ENCODE peak calls at places on chromosomes 12 and 14, in four cellular contexts. U, N, W and R are unnamed samples.

GRCh38 chr12:65827827-65828231 is 3.5 kb downstream of the HMGA2 start:
- DNase-seq in U (peak), N (no peak), W (no peak), R (no peak)

GRCh38 chr12:50055831-50056628 is 1.4 kb upstream of the ASIC1 start:
- DNase-seq in U (peak), N (peak), W (peak), R (peak)

GRCh38 chr12:80912906-80913769 is 24.6 kb downstream of the LIN7A start:
- DNase-seq in U (no peak), N (no peak), W (no peak), R (no peak)

GRCh38 chr12:96218989-96219678 is 25.0 kb downstream of the ELK3 start:
- DNase-seq in U (no peak), N (no peak), W (peak), R (no peak)

GRCh38 chr14:99268776-99269510 is 3.1 kb downstream of the BCL11B start:
- DNase-seq in U (no peak), N (no peak), W (no peak), R (no peak)

GRCh38 chr12:43278268-43278832 is 273.7 kb downstream of the ADAMTS20 start:
- DNase-seq in U (no peak), N (no peak), W (no peak), R (no peak)

GRCh38 chr12:91579516-91580263 is 397.1 kb upstream of the DCN start:
- DNase-seq in U (no peak), N (no peak), W (no peak), R (no peak)

GRCh38 chr14:65243766-65244442 is 141.6 kb upstream of the MAX start:
- DNase-seq in U (peak), N (no peak), W (no peak), R (no peak)

GRCh38 chr12:117284160-117284559 is 77.3 kb downstream of the NOS1 start:
- DNase-seq in U (no peak), N (peak), W (peak), R (no peak)

GRCh38 chr14:101705733-101706508 is 55.6 kb upstream of the PPP2R5C start:
- DNase-seq in U (no peak), N (peak), W (peak), R (no peak)

GRCh38 chr12:114676142-114676741 is 7.7 kb downstream of the TBX3 start:
- DNase-seq in U (no peak), N (no peak), W (no peak), R (no peak)

GRCh38 chr12:13250416-13250815 is 53.9 kb downstream of the EMP1 start:
- DNase-seq in U (no peak), N (no peak), W (no peak), R (peak)

GRCh38 chr14:39268393-39268792 is 34.7 kb downstream of the MIA2 start:
- DNase-seq in U (peak), N (no peak), W (peak), R (no peak)

GRCh38 chr12:851913-852312 is 97.6 kb downstream of the RAD52 start:
- DNase-seq in U (no peak), N (no peak), W (no peak), R (no peak)

GRCh38 chr14:73757876-73758391 is 43.8 kb upstream of the PNMA1 start:
- DNase-seq in U (no peak), N (no peak), W (peak), R (no peak)

GRCh38 chr12:9509464-9510166 is 98.1 kb downstream of the KLRB1 start:
- DNase-seq in U (no peak), N (no peak), W (no peak), R (no peak)

GRCh38 chr12:100830003-100830795 is 35.6 kb downstream of the ANO4 start:
- DNase-seq in U (no peak), N (no peak), W (no peak), R (no peak)

GRCh38 chr14:33307691-33308369 is 369.2 kb downstream of the NPAS3 start:
- DNase-seq in U (no peak), N (peak), W (peak), R (no peak)

GRCh38 chr14:49512147-49512551 is 74.0 kb downstream of the RPS29 start:
- DNase-seq in U (no peak), N (no peak), W (no peak), R (no peak)

GRCh38 chr12:131863711-131864396 is 30.6 kb upstream of the ULK1 start:
- DNase-seq in U (no peak), N (no peak), W (no peak), R (peak)

GRCh38 chr12:118714051-118714460 is 267.3 kb upstream of the SRRM4 start:
- DNase-seq in U (peak), N (peak), W (peak), R (no peak)

GRCh38 chr12:27614386-27614785 is 81.9 kb upstream of the REP15 start:
- DNase-seq in U (no peak), N (no peak), W (no peak), R (no peak)

GRCh38 chr14:52015411-52016030 is 26.2 kb downstream of the RTRAF start:
- DNase-seq in U (no peak), N (peak), W (peak), R (no peak)

GRCh38 chr12:64730585-64730964 is 28.6 kb downstream of the GNS start:
- DNase-seq in U (peak), N (no peak), W (peak), R (no peak)

GRCh38 chr12:1640630-1641234 is 11.7 kb downstream of the WNT5B start:
- DNase-seq in U (no peak), N (no peak), W (no peak), R (no peak)